ENCODE peak calls at places on chromosome 11, in five cellular contexts. One of them, this sample, is unnamed.
A peak's percentile ranks its signal among the peaks of the same experiment; 100 is the strongest.

GRCh38 chr11:19938051-19938856 is 222.0 kb downstream of the DBX1 start:
- DNase-seq in colonic mucosa: peak; percentile 38
- DNase-seq in transverse colon: peak; percentile 49
- DNase-seq in AG10803: peak; percentile 26
- DNase-seq in RPMI7951: peak; percentile 56
- DNase-seq in this sample: peak; percentile 91

GRCh38 chr11:94457118-94458029 is 36.3 kb downstream of the MRE11 start:
- DNase-seq in colonic mucosa: no peak
- DNase-seq in transverse colon: no peak
- DNase-seq in AG10803: no peak
- DNase-seq in RPMI7951: peak; percentile 2
- DNase-seq in this sample: no peak

GRCh38 chr11:9565822-9566560 is 7.5 kb upstream of the WEE1 start:
- DNase-seq in colonic mucosa: peak; percentile 61
- DNase-seq in transverse colon: peak; percentile 53
- DNase-seq in AG10803: peak; percentile 100
- DNase-seq in RPMI7951: peak; percentile 100
- DNase-seq in this sample: no peak

GRCh38 chr11:110984147-110984546 is 261.4 kb upstream of the POU2AF2 start:
- DNase-seq in colonic mucosa: no peak
- DNase-seq in transverse colon: no peak
- DNase-seq in AG10803: peak; percentile 34
- DNase-seq in RPMI7951: peak; percentile 39
- DNase-seq in this sample: no peak

GRCh38 chr11:111676878-111677585 is 74.8 kb downstream of the SIK2 start:
- DNase-seq in colonic mucosa: no peak
- DNase-seq in transverse colon: no peak
- DNase-seq in AG10803: peak; percentile 29
- DNase-seq in RPMI7951: peak; percentile 70
- DNase-seq in this sample: no peak

GRCh38 chr11:16959528-16960100 is 54.6 kb downstream of the PLEKHA7 start:
- DNase-seq in colonic mucosa: no peak
- DNase-seq in transverse colon: no peak
- DNase-seq in AG10803: no peak
- DNase-seq in RPMI7951: no peak
- DNase-seq in this sample: no peak

GRCh38 chr11:117443269-117444186 is 115.9 kb downstream of the CEP164 start:
- DNase-seq in colonic mucosa: peak; percentile 27
- DNase-seq in transverse colon: peak; percentile 35
- DNase-seq in AG10803: peak; percentile 27
- DNase-seq in RPMI7951: no peak
- DNase-seq in this sample: peak; percentile 92

GRCh38 chr11:2850366-2850765 is 35.2 kb downstream of the CDKN1C start:
- DNase-seq in colonic mucosa: no peak
- DNase-seq in transverse colon: no peak
- DNase-seq in AG10803: no peak
- DNase-seq in RPMI7951: no peak
- DNase-seq in this sample: no peak

GRCh38 chr11:12377824-12378593 is 638 bp downstream of the PARVA start:
- DNase-seq in colonic mucosa: peak; percentile 86
- DNase-seq in transverse colon: peak; percentile 86
- DNase-seq in AG10803: peak; percentile 87
- DNase-seq in RPMI7951: peak; percentile 90
- DNase-seq in this sample: peak; percentile 86

GRCh38 chr11:57476883-57477506 is 16.7 kb downstream of the RTN4RL2 start:
- DNase-seq in colonic mucosa: peak; percentile 67
- DNase-seq in transverse colon: peak; percentile 59
- DNase-seq in AG10803: no peak
- DNase-seq in RPMI7951: peak; percentile 34
- DNase-seq in this sample: no peak

GRCh38 chr11:57263351-57263750 is 26.3 kb upstream of the APLNR start:
- DNase-seq in colonic mucosa: no peak
- DNase-seq in transverse colon: no peak
- DNase-seq in AG10803: no peak
- DNase-seq in RPMI7951: no peak
- DNase-seq in this sample: no peak

GRCh38 chr11:62542750-62543567 is 3.6 kb downstream of the AHNAK start:
- DNase-seq in colonic mucosa: peak; percentile 91
- DNase-seq in transverse colon: peak; percentile 87
- DNase-seq in AG10803: peak; percentile 85
- DNase-seq in RPMI7951: peak; percentile 75
- DNase-seq in this sample: peak; percentile 97

GRCh38 chr11:63614136-63614664 is at the start of gene PLAAT3:
- DNase-seq in colonic mucosa: peak; percentile 73
- DNase-seq in transverse colon: peak; percentile 78
- DNase-seq in AG10803: peak; percentile 37
- DNase-seq in RPMI7951: peak; percentile 63
- DNase-seq in this sample: peak; percentile 90

GRCh38 chr11:337711-338110 is 17.1 kb upstream of the IFITM3 start:
- DNase-seq in colonic mucosa: no peak
- DNase-seq in transverse colon: no peak
- DNase-seq in AG10803: no peak
- DNase-seq in RPMI7951: no peak
- DNase-seq in this sample: no peak

GRCh38 chr11:95506777-95507176 is 275.8 kb upstream of the SESN3 start:
- DNase-seq in colonic mucosa: no peak
- DNase-seq in transverse colon: no peak
- DNase-seq in AG10803: peak; percentile 81
- DNase-seq in RPMI7951: peak; percentile 12
- DNase-seq in this sample: no peak

GRCh38 chr11:118171274-118172062 is 5.0 kb downstream of the SCN2B start:
- DNase-seq in colonic mucosa: peak; percentile 73
- DNase-seq in transverse colon: peak; percentile 72
- DNase-seq in AG10803: peak; percentile 35
- DNase-seq in RPMI7951: peak; percentile 34
- DNase-seq in this sample: peak; percentile 95

GRCh38 chr11:57359896-57360690 is 20.9 kb downstream of the PRG3 start:
- DNase-seq in colonic mucosa: no peak
- DNase-seq in transverse colon: no peak
- DNase-seq in AG10803: no peak
- DNase-seq in RPMI7951: no peak
- DNase-seq in this sample: no peak

GRCh38 chr11:122811721-122812120 is 26.6 kb upstream of the CRTAM start:
- DNase-seq in colonic mucosa: no peak
- DNase-seq in transverse colon: no peak
- DNase-seq in AG10803: no peak
- DNase-seq in RPMI7951: no peak
- DNase-seq in this sample: no peak

GRCh38 chr11:98068251-98068650 is 952.5 kb upstream of the CNTN5 start:
- DNase-seq in colonic mucosa: no peak
- DNase-seq in transverse colon: no peak
- DNase-seq in AG10803: no peak
- DNase-seq in RPMI7951: no peak
- DNase-seq in this sample: no peak

GRCh38 chr11:16512842-16513241 is 156.5 kb upstream of the SOX6 start:
- DNase-seq in colonic mucosa: no peak
- DNase-seq in transverse colon: no peak
- DNase-seq in AG10803: no peak
- DNase-seq in RPMI7951: no peak
- DNase-seq in this sample: no peak

GRCh38 chr11:118918686-118919280 is 6.9 kb downstream of the BCL9L start:
- DNase-seq in colonic mucosa: no peak
- DNase-seq in transverse colon: peak; percentile 28
- DNase-seq in AG10803: peak; percentile 61
- DNase-seq in RPMI7951: peak; percentile 48
- DNase-seq in this sample: peak; percentile 68

GRCh38 chr11:124595302-124595701 is 15.9 kb upstream of the PANX3 start:
- DNase-seq in colonic mucosa: no peak
- DNase-seq in transverse colon: no peak
- DNase-seq in AG10803: no peak
- DNase-seq in RPMI7951: no peak
- DNase-seq in this sample: no peak

GRCh38 chr11:33775832-33776231 is 1.5 kb upstream of the FBXO3 start:
- DNase-seq in colonic mucosa: no peak
- DNase-seq in transverse colon: no peak
- DNase-seq in AG10803: no peak
- DNase-seq in RPMI7951: no peak
- DNase-seq in this sample: no peak

GRCh38 chr11:18768472-18768901 is 23.1 kb downstream of the PTPN5 start:
- DNase-seq in colonic mucosa: no peak
- DNase-seq in transverse colon: no peak
- DNase-seq in AG10803: no peak
- DNase-seq in RPMI7951: no peak
- DNase-seq in this sample: no peak

GRCh38 chr11:128597209-128597608 is 9.9 kb upstream of the ETS1 start:
- DNase-seq in colonic mucosa: no peak
- DNase-seq in transverse colon: no peak
- DNase-seq in AG10803: no peak
- DNase-seq in RPMI7951: no peak
- DNase-seq in this sample: no peak

GRCh38 chr11:73175551-73176144 is 33.5 kb upstream of the FCHSD2 start:
- DNase-seq in colonic mucosa: no peak
- DNase-seq in transverse colon: no peak
- DNase-seq in AG10803: no peak
- DNase-seq in RPMI7951: no peak
- DNase-seq in this sample: no peak

GRCh38 chr11:128610765-128611617 is 23.6 kb upstream of the ETS1 start:
- DNase-seq in colonic mucosa: no peak
- DNase-seq in transverse colon: peak; percentile 77
- DNase-seq in AG10803: no peak
- DNase-seq in RPMI7951: no peak
- DNase-seq in this sample: peak; percentile 95

GRCh38 chr11:122163420-122163819 is 47.4 kb upstream of the BLID start:
- DNase-seq in colonic mucosa: no peak
- DNase-seq in transverse colon: no peak
- DNase-seq in AG10803: peak; percentile 92
- DNase-seq in RPMI7951: peak; percentile 71
- DNase-seq in this sample: no peak

GRCh38 chr11:94563176-94563847 is 3.9 kb upstream of the PIWIL4 start:
- DNase-seq in colonic mucosa: no peak
- DNase-seq in transverse colon: no peak
- DNase-seq in AG10803: peak; percentile 77
- DNase-seq in RPMI7951: peak; percentile 74
- DNase-seq in this sample: peak; percentile 27

GRCh38 chr11:101792814-101793213 is 122.0 kb upstream of the CEP126 start:
- DNase-seq in colonic mucosa: no peak
- DNase-seq in transverse colon: no peak
- DNase-seq in AG10803: no peak
- DNase-seq in RPMI7951: no peak
- DNase-seq in this sample: no peak

GRCh38 chr11:5937868-5938602 is 4.0 kb upstream of the OR56A3 start:
- DNase-seq in colonic mucosa: no peak
- DNase-seq in transverse colon: no peak
- DNase-seq in AG10803: no peak
- DNase-seq in RPMI7951: no peak
- DNase-seq in this sample: no peak

This sample was measured in NCI-H526.